ENCODE peak calls at places on chromosomes 13 and 19, in ten cellular contexts. P, Y, G, V, C, A, X, F, L and O are unnamed samples.

GRCh38 chr19:2722541-2723344 is 1.6 kb upstream of the DIRAS1 start:
- DNase-seq in C (peak), Y (no peak), F (no peak), X (no peak), V (peak), L (no peak), G (peak), A (peak), P (peak), O (peak)

GRCh38 chr19:35038623-35039512 is 2.7 kb upstream of the HPN start:
- DNase-seq in C (no peak), V (peak), P (no peak), X (no peak), Y (no peak), G (no peak), F (no peak), A (no peak), L (no peak), O (no peak)

GRCh38 chr13:44843403-44843802 is 145.9 kb downstream of the NUFIP1 start:
- DNase-seq in V (peak), G (no peak), X (no peak), L (no peak), F (no peak), P (peak), A (peak), C (no peak), Y (no peak), O (no peak)

GRCh38 chr19:2266183-2266993 is 10.2 kb upstream of the JSRP1 start:
- DNase-seq in A (peak), Y (peak), L (no peak), X (peak), G (peak), C (peak), V (peak), P (peak), F (no peak), O (no peak)

GRCh38 chr13:50990050-50990449 is 80.5 kb downstream of the RNASEH2B start:
- DNase-seq in A (no peak), G (no peak), C (no peak), Y (no peak), X (no peak), V (no peak), L (no peak), F (no peak), P (no peak), O (no peak)

GRCh38 chr13:112690242-112690943 is 555 bp downstream of the ATP11A start:
- DNase-seq in C (no peak), G (peak), L (no peak), X (no peak), Y (peak), P (peak), F (no peak), A (peak), V (peak), O (peak)

GRCh38 chr19:57103573-57104277 is 16.1 kb upstream of the USP29 start:
- DNase-seq in X (peak), Y (peak), V (peak), C (peak), P (peak), F (peak), A (peak), L (peak), G (no peak), O (no peak)

GRCh38 chr13:88586263-88586662 is 915.1 kb downstream of the SLITRK5 start:
- DNase-seq in V (no peak), F (no peak), C (no peak), P (no peak), L (no peak), Y (no peak), A (no peak), G (no peak), X (no peak), O (no peak)

GRCh38 chr13:110855363-110855762 is 59.5 kb downstream of the ANKRD10 start:
- DNase-seq in Y (no peak), C (no peak), A (no peak), F (no peak), V (no peak), P (no peak), X (no peak), L (no peak), G (no peak), O (no peak)

GRCh38 chr19:12098040-12098439 is 33.5 kb downstream of the ZNF844 start:
- DNase-seq in C (no peak), Y (no peak), F (no peak), L (no peak), X (no peak), P (no peak), G (no peak), V (no peak), A (no peak), O (no peak)

GRCh38 chr13:73991884-73992283 is 142.3 kb downstream of the KLF12 start:
- DNase-seq in V (no peak), G (no peak), Y (no peak), P (no peak), A (no peak), F (no peak), C (no peak), X (no peak), L (no peak), O (no peak)

GRCh38 chr19:3818479-3818878 is 32.3 kb upstream of the MATK start:
- DNase-seq in V (no peak), P (peak), Y (no peak), F (no peak), A (peak), C (no peak), L (no peak), G (no peak), X (no peak), O (no peak)

GRCh38 chr19:30407310-30407709 is 35.1 kb downstream of the ZNF536 start:
- DNase-seq in A (no peak), L (no peak), C (no peak), V (no peak), X (no peak), F (no peak), P (no peak), Y (no peak), G (no peak), O (no peak)

GRCh38 chr19:5093297-5093858 is 124.5 kb downstream of the KDM4B start:
- DNase-seq in C (no peak), P (no peak), Y (no peak), G (no peak), A (no peak), X (peak), L (no peak), F (no peak), V (no peak), O (no peak)

GRCh38 chr13:48761256-48761655 is 107.5 kb downstream of the CYSLTR2 start:
- DNase-seq in C (no peak), V (no peak), L (no peak), Y (no peak), F (no peak), X (no peak), G (no peak), A (no peak), P (no peak), O (no peak)